ENCODE peak calls at places on chromosome 2, in eight cellular contexts. One of them, this sample, is unnamed.

GRCh38 chr2:24050041-24050655 is 607 bp downstream of the FKBP1B start:
- DNase-seq in NCI-H69: peak; percentile 33
- DNase-seq in Right ventricle myocardium superior: peak; percentile 56
- DNase-seq in activated CD8-positive, alpha-beta memory T cell treated with anti-CD3 and anti-CD28 coated beads for 24 hours: peak; percentile 67
- DNase-seq in KG1: no peak
- DNase-seq in fibroblast of pulmonary artery: peak; percentile 21
- DNase-seq in pancreas: peak; percentile 22
- DNase-seq in sciatic nerve: peak; percentile 70
- DNase-seq in this sample: no peak

GRCh38 chr2:69781321-69782248 is 39.7 kb downstream of the ANXA4 start:
- DNase-seq in fibroblast of pulmonary artery: no peak
- DNase-seq in NCI-H69: peak; percentile 86
- DNase-seq in KG1: no peak
- DNase-seq in pancreas: peak; percentile 83
- DNase-seq in activated CD8-positive, alpha-beta memory T cell treated with anti-CD3 and anti-CD28 coated beads for 24 hours: no peak
- DNase-seq in sciatic nerve: no peak
- DNase-seq in Right ventricle myocardium superior: no peak
- DNase-seq in this sample: no peak

GRCh38 chr2:137096187-137096586 is 330.8 kb downstream of the THSD7B start:
- DNase-seq in fibroblast of pulmonary artery: no peak
- DNase-seq in NCI-H69: no peak
- DNase-seq in sciatic nerve: no peak
- DNase-seq in Right ventricle myocardium superior: no peak
- DNase-seq in KG1: no peak
- DNase-seq in pancreas: no peak
- DNase-seq in activated CD8-positive, alpha-beta memory T cell treated with anti-CD3 and anti-CD28 coated beads for 24 hours: no peak
- DNase-seq in this sample: no peak

GRCh38 chr2:61470122-61470951 is 550 bp downstream of the USP34 start:
- DNase-seq in pancreas: peak; percentile 93
- DNase-seq in KG1: no peak
- DNase-seq in NCI-H69: peak; percentile 91
- DNase-seq in Right ventricle myocardium superior: peak; percentile 92
- DNase-seq in sciatic nerve: peak; percentile 93
- DNase-seq in activated CD8-positive, alpha-beta memory T cell treated with anti-CD3 and anti-CD28 coated beads for 24 hours: peak; percentile 90
- DNase-seq in fibroblast of pulmonary artery: no peak
- DNase-seq in this sample: peak; percentile 71

GRCh38 chr2:207403950-207404349 is 125.8 kb upstream of the CREB1 start:
- DNase-seq in fibroblast of pulmonary artery: no peak
- DNase-seq in pancreas: no peak
- DNase-seq in Right ventricle myocardium superior: no peak
- DNase-seq in NCI-H69: peak; percentile 97
- DNase-seq in KG1: no peak
- DNase-seq in sciatic nerve: no peak
- DNase-seq in activated CD8-positive, alpha-beta memory T cell treated with anti-CD3 and anti-CD28 coated beads for 24 hours: no peak
- DNase-seq in this sample: no peak

GRCh38 chr2:82993631-82994030 is 1465.4 kb downstream of the SUCLG1 start:
- DNase-seq in NCI-H69: no peak
- DNase-seq in pancreas: no peak
- DNase-seq in KG1: no peak
- DNase-seq in activated CD8-positive, alpha-beta memory T cell treated with anti-CD3 and anti-CD28 coated beads for 24 hours: no peak
- DNase-seq in sciatic nerve: no peak
- DNase-seq in Right ventricle myocardium superior: no peak
- DNase-seq in fibroblast of pulmonary artery: no peak
- DNase-seq in this sample: no peak

GRCh38 chr2:169705927-169706326 is 11.7 kb downstream of the PHOSPHO2 start:
- DNase-seq in KG1: no peak
- DNase-seq in activated CD8-positive, alpha-beta memory T cell treated with anti-CD3 and anti-CD28 coated beads for 24 hours: no peak
- DNase-seq in pancreas: no peak
- DNase-seq in Right ventricle myocardium superior: no peak
- DNase-seq in sciatic nerve: no peak
- DNase-seq in NCI-H69: no peak
- DNase-seq in fibroblast of pulmonary artery: peak; percentile 81
- DNase-seq in this sample: no peak

GRCh38 chr2:121664086-121664485 is 14.8 kb upstream of the CLASP1 start:
- DNase-seq in activated CD8-positive, alpha-beta memory T cell treated with anti-CD3 and anti-CD28 coated beads for 24 hours: no peak
- DNase-seq in KG1: no peak
- DNase-seq in NCI-H69: no peak
- DNase-seq in sciatic nerve: no peak
- DNase-seq in fibroblast of pulmonary artery: no peak
- DNase-seq in pancreas: no peak
- DNase-seq in Right ventricle myocardium superior: no peak
- DNase-seq in this sample: no peak

GRCh38 chr2:17056236-17056635 is 390.6 kb upstream of the CYRIA start:
- DNase-seq in Right ventricle myocardium superior: no peak
- DNase-seq in activated CD8-positive, alpha-beta memory T cell treated with anti-CD3 and anti-CD28 coated beads for 24 hours: no peak
- DNase-seq in sciatic nerve: no peak
- DNase-seq in fibroblast of pulmonary artery: no peak
- DNase-seq in pancreas: no peak
- DNase-seq in NCI-H69: no peak
- DNase-seq in KG1: no peak
- DNase-seq in this sample: no peak

GRCh38 chr2:220077488-220077887 is 450.1 kb downstream of the SLC4A3 start:
- DNase-seq in Right ventricle myocardium superior: no peak
- DNase-seq in pancreas: no peak
- DNase-seq in NCI-H69: no peak
- DNase-seq in activated CD8-positive, alpha-beta memory T cell treated with anti-CD3 and anti-CD28 coated beads for 24 hours: no peak
- DNase-seq in sciatic nerve: no peak
- DNase-seq in KG1: no peak
- DNase-seq in fibroblast of pulmonary artery: peak; percentile 76
- DNase-seq in this sample: no peak

GRCh38 chr2:96876036-96876810 is 6.3 kb upstream of the SEMA4C start:
- DNase-seq in sciatic nerve: no peak
- DNase-seq in fibroblast of pulmonary artery: no peak
- DNase-seq in KG1: no peak
- DNase-seq in pancreas: no peak
- DNase-seq in Right ventricle myocardium superior: no peak
- DNase-seq in activated CD8-positive, alpha-beta memory T cell treated with anti-CD3 and anti-CD28 coated beads for 24 hours: no peak
- DNase-seq in NCI-H69: no peak
- DNase-seq in this sample: no peak

GRCh38 chr2:43041661-43042360 is 184.6 kb downstream of the ZFP36L2 start:
- DNase-seq in NCI-H69: peak; percentile 65
- DNase-seq in fibroblast of pulmonary artery: peak; percentile 90
- DNase-seq in activated CD8-positive, alpha-beta memory T cell treated with anti-CD3 and anti-CD28 coated beads for 24 hours: no peak
- DNase-seq in Right ventricle myocardium superior: no peak
- DNase-seq in sciatic nerve: peak; percentile 59
- DNase-seq in KG1: no peak
- DNase-seq in pancreas: peak; percentile 26
- DNase-seq in this sample: no peak

GRCh38 chr2:13474538-13474937 is 757.8 kb downstream of the TRIB2 start:
- DNase-seq in fibroblast of pulmonary artery: no peak
- DNase-seq in pancreas: no peak
- DNase-seq in activated CD8-positive, alpha-beta memory T cell treated with anti-CD3 and anti-CD28 coated beads for 24 hours: no peak
- DNase-seq in Right ventricle myocardium superior: no peak
- DNase-seq in KG1: no peak
- DNase-seq in sciatic nerve: no peak
- DNase-seq in NCI-H69: no peak
- DNase-seq in this sample: no peak

GRCh38 chr2:130336877-130337734 is 5.6 kb upstream of the IMP4 start:
- DNase-seq in activated CD8-positive, alpha-beta memory T cell treated with anti-CD3 and anti-CD28 coated beads for 24 hours: peak; percentile 76
- DNase-seq in NCI-H69: peak; percentile 83
- DNase-seq in pancreas: peak; percentile 75
- DNase-seq in fibroblast of pulmonary artery: peak; percentile 83
- DNase-seq in KG1: no peak
- DNase-seq in sciatic nerve: peak; percentile 85
- DNase-seq in Right ventricle myocardium superior: peak; percentile 76
- DNase-seq in this sample: no peak

GRCh38 chr2:189601043-189601442 is 20.5 kb upstream of the SLC40A1 start:
- DNase-seq in fibroblast of pulmonary artery: peak; percentile 31
- DNase-seq in pancreas: no peak
- DNase-seq in activated CD8-positive, alpha-beta memory T cell treated with anti-CD3 and anti-CD28 coated beads for 24 hours: no peak
- DNase-seq in KG1: no peak
- DNase-seq in NCI-H69: peak; percentile 2
- DNase-seq in Right ventricle myocardium superior: no peak
- DNase-seq in sciatic nerve: no peak
- DNase-seq in this sample: no peak

GRCh38 chr2:120863661-120864320 is 128.1 kb downstream of the GLI2 start:
- DNase-seq in pancreas: no peak
- DNase-seq in sciatic nerve: peak; percentile 60
- DNase-seq in Right ventricle myocardium superior: peak; percentile 64
- DNase-seq in NCI-H69: peak; percentile 22
- DNase-seq in activated CD8-positive, alpha-beta memory T cell treated with anti-CD3 and anti-CD28 coated beads for 24 hours: no peak
- DNase-seq in fibroblast of pulmonary artery: peak; percentile 82
- DNase-seq in KG1: no peak
- DNase-seq in this sample: no peak

GRCh38 chr2:37625156-37625555 is 46.3 kb downstream of the CDC42EP3 start:
- DNase-seq in NCI-H69: no peak
- DNase-seq in KG1: no peak
- DNase-seq in activated CD8-positive, alpha-beta memory T cell treated with anti-CD3 and anti-CD28 coated beads for 24 hours: no peak
- DNase-seq in pancreas: no peak
- DNase-seq in fibroblast of pulmonary artery: peak; percentile 56
- DNase-seq in Right ventricle myocardium superior: no peak
- DNase-seq in sciatic nerve: no peak
- DNase-seq in this sample: no peak

GRCh38 chr2:238290079-238290478 is 1.7 kb upstream of the PER2 start:
- DNase-seq in Right ventricle myocardium superior: no peak
- DNase-seq in sciatic nerve: peak; percentile 75
- DNase-seq in fibroblast of pulmonary artery: peak; percentile 87
- DNase-seq in NCI-H69: peak; percentile 92
- DNase-seq in pancreas: peak; percentile 53
- DNase-seq in activated CD8-positive, alpha-beta memory T cell treated with anti-CD3 and anti-CD28 coated beads for 24 hours: peak; percentile 63
- DNase-seq in KG1: no peak
- DNase-seq in this sample: no peak

GRCh38 chr2:203804070-203804469 is 63.5 kb upstream of the CTLA4 start:
- DNase-seq in fibroblast of pulmonary artery: peak; percentile 99
- DNase-seq in sciatic nerve: peak; percentile 62
- DNase-seq in pancreas: no peak
- DNase-seq in Right ventricle myocardium superior: no peak
- DNase-seq in activated CD8-positive, alpha-beta memory T cell treated with anti-CD3 and anti-CD28 coated beads for 24 hours: peak; percentile 71
- DNase-seq in NCI-H69: no peak
- DNase-seq in KG1: no peak
- DNase-seq in this sample: no peak

GRCh38 chr2:201465524-201465971 is 14.0 kb downstream of the STRADB start:
- DNase-seq in Right ventricle myocardium superior: no peak
- DNase-seq in NCI-H69: peak; percentile 61
- DNase-seq in activated CD8-positive, alpha-beta memory T cell treated with anti-CD3 and anti-CD28 coated beads for 24 hours: no peak
- DNase-seq in fibroblast of pulmonary artery: no peak
- DNase-seq in pancreas: no peak
- DNase-seq in sciatic nerve: no peak
- DNase-seq in KG1: no peak
- DNase-seq in this sample: no peak

GRCh38 chr2:172038121-172038520 is 38.4 kb downstream of the METAP1D start:
- DNase-seq in fibroblast of pulmonary artery: no peak
- DNase-seq in sciatic nerve: no peak
- DNase-seq in activated CD8-positive, alpha-beta memory T cell treated with anti-CD3 and anti-CD28 coated beads for 24 hours: no peak
- DNase-seq in Right ventricle myocardium superior: no peak
- DNase-seq in pancreas: no peak
- DNase-seq in KG1: no peak
- DNase-seq in NCI-H69: no peak
- DNase-seq in this sample: no peak

GRCh38 chr2:72143441-72144356 is 4.0 kb downstream of the CYP26B1 start:
- DNase-seq in pancreas: no peak
- DNase-seq in sciatic nerve: peak; percentile 68
- DNase-seq in NCI-H69: no peak
- DNase-seq in fibroblast of pulmonary artery: no peak
- DNase-seq in Right ventricle myocardium superior: peak; percentile 62
- DNase-seq in KG1: no peak
- DNase-seq in activated CD8-positive, alpha-beta memory T cell treated with anti-CD3 and anti-CD28 coated beads for 24 hours: peak; percentile 59
- DNase-seq in this sample: no peak

GRCh38 chr2:215423234-215423633 is 12.6 kb downstream of the FN1 start:
- DNase-seq in pancreas: no peak
- DNase-seq in sciatic nerve: no peak
- DNase-seq in Right ventricle myocardium superior: no peak
- DNase-seq in KG1: no peak
- DNase-seq in fibroblast of pulmonary artery: peak; percentile 60
- DNase-seq in NCI-H69: no peak
- DNase-seq in activated CD8-positive, alpha-beta memory T cell treated with anti-CD3 and anti-CD28 coated beads for 24 hours: no peak
- DNase-seq in this sample: no peak

GRCh38 chr2:2503864-2504418 is 172.9 kb upstream of the MYT1L start:
- DNase-seq in KG1: no peak
- DNase-seq in pancreas: no peak
- DNase-seq in Right ventricle myocardium superior: no peak
- DNase-seq in fibroblast of pulmonary artery: no peak
- DNase-seq in sciatic nerve: no peak
- DNase-seq in activated CD8-positive, alpha-beta memory T cell treated with anti-CD3 and anti-CD28 coated beads for 24 hours: no peak
- DNase-seq in NCI-H69: no peak
- DNase-seq in this sample: no peak

GRCh38 chr2:147094077-147094476 is 750.8 kb upstream of the ACVR2A start:
- DNase-seq in fibroblast of pulmonary artery: no peak
- DNase-seq in sciatic nerve: no peak
- DNase-seq in NCI-H69: no peak
- DNase-seq in Right ventricle myocardium superior: no peak
- DNase-seq in activated CD8-positive, alpha-beta memory T cell treated with anti-CD3 and anti-CD28 coated beads for 24 hours: no peak
- DNase-seq in KG1: no peak
- DNase-seq in pancreas: no peak
- DNase-seq in this sample: no peak

GRCh38 chr2:20593072-20594034 is 57.5 kb downstream of the HS1BP3 start:
- DNase-seq in pancreas: peak; percentile 47
- DNase-seq in fibroblast of pulmonary artery: peak; percentile 94
- DNase-seq in Right ventricle myocardium superior: peak; percentile 62
- DNase-seq in activated CD8-positive, alpha-beta memory T cell treated with anti-CD3 and anti-CD28 coated beads for 24 hours: no peak
- DNase-seq in NCI-H69: no peak
- DNase-seq in KG1: no peak
- DNase-seq in sciatic nerve: peak; percentile 82
- DNase-seq in this sample: no peak

GRCh38 chr2:157825885-157826284 is 50.2 kb downstream of the ACVR1 start:
- DNase-seq in fibroblast of pulmonary artery: peak; percentile 47
- DNase-seq in sciatic nerve: no peak
- DNase-seq in NCI-H69: no peak
- DNase-seq in KG1: no peak
- DNase-seq in Right ventricle myocardium superior: no peak
- DNase-seq in activated CD8-positive, alpha-beta memory T cell treated with anti-CD3 and anti-CD28 coated beads for 24 hours: no peak
- DNase-seq in pancreas: no peak
- DNase-seq in this sample: no peak

GRCh38 chr2:203998195-203998804 is 61.7 kb downstream of the ICOS start:
- DNase-seq in NCI-H69: no peak
- DNase-seq in Right ventricle myocardium superior: no peak
- DNase-seq in activated CD8-positive, alpha-beta memory T cell treated with anti-CD3 and anti-CD28 coated beads for 24 hours: no peak
- DNase-seq in fibroblast of pulmonary artery: peak; percentile 16
- DNase-seq in sciatic nerve: no peak
- DNase-seq in pancreas: no peak
- DNase-seq in KG1: no peak
- DNase-seq in this sample: no peak

GRCh38 chr2:176150338-176151198 is 782 bp upstream of the HOXD4 start:
- DNase-seq in KG1: no peak
- DNase-seq in pancreas: no peak
- DNase-seq in sciatic nerve: no peak
- DNase-seq in NCI-H69: no peak
- DNase-seq in activated CD8-positive, alpha-beta memory T cell treated with anti-CD3 and anti-CD28 coated beads for 24 hours: no peak
- DNase-seq in Right ventricle myocardium superior: no peak
- DNase-seq in fibroblast of pulmonary artery: no peak
- DNase-seq in this sample: no peak

GRCh38 chr2:55743583-55743982 is 49.9 kb upstream of the PNPT1 start:
- DNase-seq in activated CD8-positive, alpha-beta memory T cell treated with anti-CD3 and anti-CD28 coated beads for 24 hours: no peak
- DNase-seq in Right ventricle myocardium superior: no peak
- DNase-seq in fibroblast of pulmonary artery: peak; percentile 77
- DNase-seq in pancreas: no peak
- DNase-seq in sciatic nerve: no peak
- DNase-seq in NCI-H69: no peak
- DNase-seq in KG1: no peak
- DNase-seq in this sample: no peak

GRCh38 chr2:61853086-61853847 is 593 bp downstream of the FAM161A start:
- DNase-seq in sciatic nerve: no peak
- DNase-seq in activated CD8-positive, alpha-beta memory T cell treated with anti-CD3 and anti-CD28 coated beads for 24 hours: no peak
- DNase-seq in fibroblast of pulmonary artery: peak; percentile 48
- DNase-seq in Right ventricle myocardium superior: no peak
- DNase-seq in pancreas: peak; percentile 82
- DNase-seq in NCI-H69: peak; percentile 78
- DNase-seq in KG1: peak; percentile 59
- DNase-seq in this sample: no peak

GRCh38 chr2:3116371-3116770 is 261.2 kb downstream of the EIPR1 start:
- DNase-seq in Right ventricle myocardium superior: no peak
- DNase-seq in NCI-H69: no peak
- DNase-seq in sciatic nerve: no peak
- DNase-seq in pancreas: no peak
- DNase-seq in fibroblast of pulmonary artery: no peak
- DNase-seq in KG1: no peak
- DNase-seq in activated CD8-positive, alpha-beta memory T cell treated with anti-CD3 and anti-CD28 coated beads for 24 hours: no peak
- DNase-seq in this sample: no peak

GRCh38 chr2:164655750-164656149 is 34.5 kb upstream of the GRB14 start:
- DNase-seq in NCI-H69: no peak
- DNase-seq in fibroblast of pulmonary artery: peak; percentile 50
- DNase-seq in KG1: no peak
- DNase-seq in sciatic nerve: no peak
- DNase-seq in activated CD8-positive, alpha-beta memory T cell treated with anti-CD3 and anti-CD28 coated beads for 24 hours: no peak
- DNase-seq in pancreas: no peak
- DNase-seq in Right ventricle myocardium superior: no peak
- DNase-seq in this sample: no peak

GRCh38 chr2:118668431-118669424 is 178.7 kb downstream of the EN1 start:
- DNase-seq in NCI-H69: no peak
- DNase-seq in activated CD8-positive, alpha-beta memory T cell treated with anti-CD3 and anti-CD28 coated beads for 24 hours: no peak
- DNase-seq in pancreas: no peak
- DNase-seq in sciatic nerve: no peak
- DNase-seq in Right ventricle myocardium superior: no peak
- DNase-seq in KG1: no peak
- DNase-seq in fibroblast of pulmonary artery: peak; percentile 93
- DNase-seq in this sample: no peak